ENCODE peak calls at places on chromosome 14, in five cellular contexts. G is A549, B is adrenal gland, K is astrocyte of the spinal cord, Y is breast epithelium. X is an unnamed sample.

GRCh38 chr14:65101631-65102440 is 481 bp downstream of the MAX start:
- DNase-seq in K (no peak), B (peak), G (no peak), Y (no peak), X (peak)

GRCh38 chr14:95452176-95452889 is 64.1 kb downstream of the SYNE3 start:
- DNase-seq in K (no peak), B (no peak), Y (no peak), G (peak), X (no peak)

GRCh38 chr14:30443368-30444007 is 115.5 kb upstream of the G2E3 start:
- DNase-seq in B (no peak), Y (no peak), K (peak), G (peak), X (no peak)

GRCh38 chr14:96053600-96054381 is 14.6 kb downstream of the C14orf132 start:
- DNase-seq in Y (no peak), K (peak), B (no peak), G (no peak), X (peak)

GRCh38 chr14:30291216-30291615 is 267.7 kb upstream of the G2E3 start:
- DNase-seq in B (no peak), K (peak), G (no peak), Y (no peak), X (no peak)

GRCh38 chr14:24437020-24437735 is 5.4 kb downstream of the SDR39U1 start:
- DNase-seq in K (no peak), G (no peak), Y (no peak), B (peak), X (no peak)

GRCh38 chr14:29717906-29718305 is 209.7 kb downstream of the PRKD1 start:
- DNase-seq in Y (no peak), K (no peak), G (no peak), B (no peak), X (no peak)

GRCh38 chr14:45699451-45699850 is 446.4 kb upstream of the MIS18BP1 start:
- DNase-seq in K (peak), Y (no peak), B (peak), G (no peak), X (no peak)

GRCh38 chr14:28772613-28773012 is 6.0 kb downstream of the FOXG1 start:
- DNase-seq in K (no peak), G (no peak), Y (no peak), B (no peak), X (no peak)

GRCh38 chr14:61671086-61671485 is 24.2 kb upstream of the HIF1A start:
- DNase-seq in B (no peak), K (no peak), G (no peak), Y (no peak), X (no peak)

GRCh38 chr14:61342486-61342885 is 21.1 kb downstream of the PRKCH start:
- DNase-seq in G (no peak), B (no peak), Y (no peak), K (no peak), X (no peak)

GRCh38 chr14:49050836-49051235 is 535.3 kb downstream of the RPS29 start:
- DNase-seq in B (no peak), K (no peak), G (no peak), Y (no peak), X (no peak)

DNA sequence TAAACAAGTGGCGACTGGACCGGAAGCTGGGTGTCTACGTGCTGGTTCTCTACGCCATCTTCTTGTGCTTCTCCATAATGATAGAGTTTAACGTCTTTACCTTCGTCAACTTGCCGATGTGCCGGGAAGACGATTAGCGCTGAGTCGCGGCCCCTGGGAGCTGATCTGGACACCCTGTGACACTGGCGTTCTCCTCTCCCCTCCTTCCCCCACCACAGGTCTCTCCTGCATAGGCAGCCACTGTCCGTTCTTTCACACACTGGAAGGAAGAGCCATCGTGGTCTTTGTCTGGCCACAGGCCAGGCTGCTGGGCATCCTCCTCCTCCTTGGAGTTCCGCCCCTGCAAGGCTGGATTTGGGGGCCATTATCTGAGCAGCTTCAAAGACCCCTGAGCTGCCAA is 20.1 kb upstream of the RIN3 start:
- DNase-seq in K (no peak), G (no peak), B (no peak), Y (no peak), X (peak)
- TF ChIP-seq CTCF in K (no peak), G (no peak), B (no peak), Y (no peak), X (no peak)

GRCh38 chr14:98513558-98513957 is 758.4 kb downstream of the BCL11B start:
- DNase-seq in G (no peak), B (no peak), K (no peak), Y (no peak), X (no peak)

GRCh38 chr14:98507269-98507668 is 764.7 kb downstream of the BCL11B start:
- DNase-seq in Y (no peak), K (no peak), G (no peak), B (no peak), X (no peak)

GRCh38 chr14:98514016-98514415 is 758.0 kb downstream of the BCL11B start:
- DNase-seq in Y (no peak), G (no peak), K (no peak), B (no peak), X (no peak)

GRCh38 chr14:98510392-98510791 is 761.6 kb downstream of the BCL11B start:
- DNase-seq in Y (no peak), G (no peak), B (no peak), K (no peak), X (no peak)

GRCh38 chr14:98512501-98513251 is 759.3 kb downstream of the BCL11B start:
- DNase-seq in K (no peak), G (no peak), B (no peak), Y (no peak), X (no peak)
- TF ChIP-seq CTCF in K (no peak), G (no peak), B (no peak), Y (no peak), X (no peak)

GRCh38 chr14:77707724-77708408 is at the start of the genes ALKBH1 and SLIRP:
- DNase-seq in B (peak), G (peak), K (peak), Y (peak), X (peak)

GRCh38 chr14:77708749-77709148 is 846 bp downstream of the SLIRP start:
- DNase-seq in B (no peak), K (no peak), Y (no peak), G (no peak), X (no peak)

GRCh38 chr14:77709412-77709811 is 1.5 kb downstream of the SLIRP start:
- DNase-seq in B (no peak), Y (no peak), K (no peak), G (no peak), X (no peak)

GRCh38 chr14:77710364-77710763 is 2.5 kb downstream of the SLIRP start:
- DNase-seq in B (no peak), Y (no peak), K (no peak), G (no peak), X (no peak)

DNA sequence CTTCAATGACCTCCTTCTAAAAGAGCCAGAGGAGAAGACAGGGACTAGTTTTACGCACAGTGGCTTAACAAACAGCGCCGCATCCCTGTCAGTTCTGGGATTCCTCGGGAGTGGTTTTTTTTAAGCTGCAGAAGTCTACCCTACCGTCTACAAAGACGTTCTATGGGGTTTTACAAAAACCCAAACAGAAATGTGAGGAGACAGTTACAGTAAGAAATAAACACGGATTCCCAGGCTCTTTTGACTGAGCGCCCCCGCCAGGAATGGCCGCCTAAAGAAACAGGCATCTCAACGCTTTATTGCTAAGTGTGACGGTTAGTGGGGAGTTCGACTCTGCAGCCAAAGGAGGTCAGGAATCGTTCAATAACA is 484 bp downstream of the ALKBH1 start:
- DNase-seq in Y (no peak), G (peak), B (peak), K (peak), X (no peak)
- TF ChIP-seq CTCF in Y (no peak), G (peak), B (peak), K (peak), X (no peak)

GRCh38 chr14:93114713-93115068 is 1.0 kb downstream of the ITPK1 start:
- DNase-seq in K (no peak), G (no peak), Y (no peak), B (no peak), X (no peak)

GRCh38 chr14:93114068-93114710 is 1.5 kb downstream of the ITPK1 start:
- DNase-seq in G (no peak), B (no peak), Y (no peak), K (no peak), X (no peak)

GRCh38 chr14:93116676-93117200 is 1.0 kb upstream of the ITPK1 start:
- DNase-seq in Y (no peak), B (peak), K (no peak), G (no peak), X (no peak)

GRCh38 chr14:93115069-93115919 is 431 bp downstream of the ITPK1 start:
- DNase-seq in G (peak), B (peak), K (peak), Y (peak), X (peak)

DNA sequence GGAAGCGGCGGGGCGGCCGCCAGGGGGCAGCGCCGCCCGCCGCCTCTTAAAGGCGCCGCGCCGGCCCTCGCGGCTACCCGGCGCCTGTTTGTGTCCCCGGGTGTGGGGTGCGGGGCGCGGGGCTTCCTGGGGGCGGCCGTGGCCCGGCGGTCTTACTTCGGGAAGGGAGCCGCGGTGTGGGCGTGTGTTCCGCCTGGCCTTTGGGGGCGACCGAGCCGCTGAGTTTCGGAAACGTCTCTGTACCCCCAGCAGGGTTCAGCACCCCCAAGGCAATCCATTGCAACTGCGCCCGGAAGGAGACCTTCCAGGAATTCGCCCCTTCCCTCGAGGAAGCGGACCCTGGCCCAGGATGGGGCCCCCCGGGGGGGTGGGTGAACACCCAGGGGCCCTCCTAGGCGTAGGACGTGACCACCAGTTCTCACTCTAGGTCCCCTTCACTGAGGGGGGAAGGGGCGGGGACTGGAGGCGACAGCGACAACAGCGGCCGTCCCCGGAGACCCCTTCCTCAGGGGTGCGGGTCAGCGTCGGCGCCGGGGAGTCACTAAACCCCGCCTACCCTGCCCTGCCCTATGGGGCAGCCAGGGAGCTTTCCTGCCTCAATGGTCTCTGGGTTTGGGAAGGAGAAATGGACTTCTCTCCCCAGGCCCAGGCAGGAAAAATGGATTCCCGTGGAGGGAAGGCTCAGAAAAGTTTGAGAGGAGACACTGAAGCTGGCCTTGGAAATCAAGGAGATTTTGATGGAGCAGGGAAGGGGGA is at the start of gene ITPK1:
- DNase-seq in Y (no peak), G (peak), K (peak), B (peak), X (no peak)
- TF ChIP-seq CTCF in Y (no peak), G (peak), K (peak), B (peak), X (no peak)

DNA sequence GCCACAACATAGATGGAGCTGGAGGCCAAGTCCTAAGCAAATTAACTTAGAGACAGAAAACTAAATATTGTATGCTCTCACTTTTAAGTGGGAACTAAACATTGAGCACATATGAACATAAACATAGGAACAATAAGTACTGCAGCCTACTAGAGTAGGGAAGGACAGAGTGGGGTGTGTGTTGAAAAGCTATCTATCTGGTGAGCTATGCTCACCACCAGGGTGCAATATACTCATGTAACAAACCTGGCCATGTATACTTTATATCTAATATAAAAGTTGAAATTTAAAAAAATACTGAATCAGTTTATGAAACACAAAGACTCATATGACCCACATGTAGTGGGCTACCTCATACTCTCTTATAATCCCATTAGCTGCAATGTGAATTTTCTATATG is 1305.0 kb downstream of the LRFN5 start:
- DNase-seq in Y (no peak), B (no peak), G (no peak), K (peak), X (no peak)
- TF ChIP-seq CTCF in Y (no peak), B (no peak), G (peak), K (peak), X (no peak)

GRCh38 chr14:99575043-99576023 is 28.7 kb downstream of the CCDC85C start:
- DNase-seq in Y (peak), B (peak), G (peak), K (no peak), X (peak)
- TF ChIP-seq CTCF in Y (no peak), B (peak), G (peak), K (peak), X (no peak)

GRCh38 chr14:25464078-25464477 is 414.1 kb upstream of the STXBP6 start:
- DNase-seq in G (no peak), B (no peak), K (no peak), Y (no peak), X (no peak)
- TF ChIP-seq CTCF in G (no peak), B (no peak), K (no peak), Y (no peak), X (no peak)

GRCh38 chr14:73524493-73524892 is 12.4 kb upstream of the ACOT1 start:
- DNase-seq in K (no peak), B (no peak), Y (no peak), G (no peak), X (no peak)

GRCh38 chr14:73521229-73521628 is 15.7 kb upstream of the ACOT1 start:
- DNase-seq in Y (no peak), G (no peak), B (no peak), K (no peak), X (no peak)

DNA sequence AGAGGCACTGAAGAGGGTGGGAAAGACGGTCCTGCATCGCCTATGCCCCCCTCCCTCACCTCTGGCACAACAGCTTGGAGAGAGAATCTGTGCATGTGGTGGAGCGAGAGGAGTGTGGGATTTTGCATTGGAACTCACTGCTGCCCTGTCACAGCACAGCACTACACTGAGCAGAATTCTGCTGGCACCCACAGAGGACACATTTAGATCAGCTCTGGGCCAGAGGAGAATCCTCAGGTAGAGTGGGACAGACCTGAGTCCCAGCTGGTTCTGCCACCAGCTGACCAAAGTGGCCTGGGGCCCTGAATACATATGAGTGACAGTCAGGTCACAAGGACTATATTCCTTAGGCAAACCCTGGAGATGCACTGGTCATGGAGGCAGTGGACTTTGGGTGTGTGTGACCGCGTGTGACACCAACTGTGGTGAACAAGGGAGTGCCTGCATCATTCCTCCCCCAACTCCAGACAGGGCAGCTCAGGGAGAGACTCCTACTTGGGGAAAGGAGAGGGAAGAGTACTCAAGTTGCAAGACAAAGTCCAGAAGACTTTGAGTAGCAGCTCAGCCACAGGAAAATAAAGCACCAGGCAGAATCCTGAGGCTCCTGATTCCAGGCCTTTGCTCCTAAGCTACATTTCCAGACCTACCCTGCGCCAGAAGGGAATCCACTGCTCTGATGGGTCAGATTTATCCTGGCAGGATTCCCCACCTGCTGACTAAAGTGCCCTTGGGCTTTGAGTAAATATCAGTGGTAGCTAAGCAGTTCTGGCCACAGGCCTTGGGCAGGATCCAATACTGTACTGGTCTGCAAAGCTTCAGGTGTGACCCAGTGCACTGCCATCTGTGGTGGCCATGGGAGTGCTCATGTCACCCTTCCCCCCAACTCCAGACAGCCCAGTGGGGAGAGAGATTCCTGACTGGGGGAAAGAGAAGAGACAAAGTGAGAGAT is 10.6 kb upstream of the ACOT1 start:
- DNase-seq in G (no peak), B (peak), K (peak), Y (peak), X (no peak)
- TF ChIP-seq CTCF in G (no peak), B (no peak), K (no peak), Y (no peak), X (no peak)

GRCh38 chr14:68787235-68787727 is 5.6 kb downstream of the ZFP36L1 start:
- DNase-seq in K (peak), B (peak), Y (no peak), G (no peak), X (peak)

GRCh38 chr14:68784995-68785816 is 7.7 kb downstream of the ZFP36L1 start:
- DNase-seq in B (peak), Y (no peak), K (peak), G (peak), X (no peak)

GRCh38 chr14:68788275-68789001 is 4.4 kb downstream of the ZFP36L1 start:
- DNase-seq in B (no peak), Y (no peak), K (peak), G (no peak), X (no peak)

GRCh38 chr14:68785817-68786490 is 6.9 kb downstream of the ZFP36L1 start:
- DNase-seq in K (peak), G (peak), Y (no peak), B (peak), X (peak)

DNA sequence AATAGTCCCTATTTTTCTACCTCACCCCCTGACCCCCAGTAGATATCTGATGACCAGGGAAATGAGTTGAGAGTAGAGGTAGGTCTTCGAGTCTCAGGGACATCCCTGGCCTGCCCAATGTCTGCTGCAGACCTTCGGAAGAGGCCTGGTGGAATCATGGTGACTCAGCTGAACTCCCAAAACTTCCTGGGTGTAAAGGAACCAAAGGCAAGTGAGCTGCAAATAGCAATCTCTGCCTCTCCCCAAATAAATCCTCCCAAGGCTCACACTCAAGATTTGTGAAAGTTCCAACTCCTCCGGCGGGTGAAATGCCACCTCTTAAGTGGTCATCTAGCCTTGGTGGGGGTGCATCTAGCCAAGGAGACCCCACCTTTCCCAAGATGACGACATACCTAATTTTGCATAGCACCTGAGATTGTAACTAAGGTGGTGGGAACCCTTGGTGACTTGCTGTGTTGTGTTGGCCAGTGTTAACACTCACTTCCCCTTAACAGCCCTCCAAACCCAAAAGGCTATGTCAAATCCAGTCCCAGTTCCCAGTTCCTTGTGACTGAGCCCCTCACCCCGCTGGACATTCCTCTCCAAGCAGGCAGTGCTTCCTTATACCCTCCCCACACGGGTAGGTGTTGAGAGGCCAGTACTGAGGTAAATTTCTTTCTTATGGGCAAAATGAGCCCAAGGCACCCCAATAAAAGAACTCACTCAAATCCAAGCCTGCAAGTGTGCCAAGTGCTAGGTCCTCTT is 6.2 kb downstream of the ZFP36L1 start:
- DNase-seq in K (peak), G (peak), B (peak), Y (no peak), X (peak)
- TF ChIP-seq CTCF in K (no peak), G (no peak), B (no peak), Y (no peak), X (no peak)

X was measured in lower leg skin.